ENCODE peak calls at places on chromosome X, in eight cellular contexts. U is lower lobe of right lung, O is tibial artery, Z is gastrocnemius medialis, C is GM23338, D is left lung, Q is dorsolateral prefrontal cortex, R is BE2C. I is an unnamed sample.
A peak's percentile ranks its signal among the peaks of the same experiment; 100 is the strongest.

GRCh38 chrX:109830704-109831206 is 97.7 kb upstream of the ACSL4 start:
- DNase-seq in Q (no peak), Z (no peak), C (no peak), U (no peak), O (no peak), D (no peak), R (no peak), I (peak; percentile 88)

GRCh38 chrX:15930585-15930984 is 76.0 kb upstream of the AP1S2 start:
- DNase-seq in C (peak; percentile 64), Z (no peak), R (no peak), U (no peak), D (no peak), O (no peak), Q (no peak), I (no peak)

GRCh38 chrX:115582871-115583729 is 22.1 kb downstream of the PLS3 start:
- DNase-seq in Z (no peak), C (peak; percentile 49), Q (no peak), U (peak; percentile 50), O (no peak), R (no peak), D (no peak), I (no peak)

GRCh38 chrX:20433376-20433775 is 166.7 kb upstream of the RPS6KA3 start:
- DNase-seq in U (no peak), O (no peak), Q (no peak), R (no peak), Z (no peak), D (no peak), C (no peak), I (no peak)

GRCh38 chrX:1165535-1166196 is 46.8 kb downstream of the CRLF2 start:
- DNase-seq in O (no peak), Z (no peak), R (no peak), C (no peak), D (no peak), U (no peak), Q (no peak), I (no peak)

GRCh38 chrX:122046815-122047214 is 999.4 kb downstream of the GLUD2 start:
- DNase-seq in Z (no peak), O (no peak), C (no peak), U (no peak), Q (no peak), D (no peak), R (no peak), I (no peak)

GRCh38 chrX:83469551-83469950 is 38.5 kb upstream of the POU3F4 start:
- DNase-seq in C (peak; percentile 25), D (no peak), O (no peak), U (no peak), Z (no peak), R (no peak), Q (no peak), I (no peak)

GRCh38 chrX:153381684-153382532 is 19.2 kb downstream of the PNMA6E start:
- DNase-seq in C (peak; percentile 7), Z (no peak), O (no peak), D (no peak), R (peak; percentile 86), Q (no peak), U (no peak), I (peak; percentile 12)

GRCh38 chrX:64894454-64895038 is 81.7 kb downstream of the ZC4H2 start:
- DNase-seq in O (no peak), D (no peak), R (peak; percentile 36), Q (no peak), C (peak; percentile 64), U (no peak), Z (no peak), I (no peak)

GRCh38 chrX:104195489-104196084 is 29.3 kb downstream of the FAM199X start:
- DNase-seq in R (no peak), Z (no peak), U (no peak), O (no peak), D (no peak), C (peak; percentile 44), Q (no peak), I (no peak)

GRCh38 chrX:32137525-32137924 is 1065.7 kb upstream of the FTHL17 start:
- DNase-seq in C (peak; percentile 58), D (no peak), Q (no peak), Z (no peak), R (no peak), O (no peak), U (no peak), I (no peak)

GRCh38 chrX:112571388-112571787 is 108.3 kb downstream of the LHFPL1 start:
- DNase-seq in U (no peak), Q (no peak), Z (no peak), C (no peak), O (no peak), R (no peak), D (no peak), I (no peak)

GRCh38 chrX:101415180-101416130 is 7.4 kb downstream of the HNRNPH2 start:
- DNase-seq in D (no peak), O (no peak), R (peak; percentile 18), U (no peak), Z (no peak), Q (no peak), C (peak; percentile 75), I (no peak)

GRCh38 chrX:129780441-129781105 is 824 bp downstream of the SASH3 start:
- DNase-seq in D (no peak), O (no peak), Q (no peak), U (no peak), R (no peak), Z (no peak), C (no peak), I (no peak)

GRCh38 chrX:13000311-13000811 is 25.5 kb downstream of the TMSB4X start:
- DNase-seq in C (no peak), Z (no peak), Q (no peak), O (peak; percentile 34), R (no peak), U (peak; percentile 50), D (no peak), I (no peak)

GRCh38 chrX:9132036-9132435 is 98.1 kb upstream of the FAM9B start:
- DNase-seq in D (no peak), Z (no peak), C (no peak), R (no peak), O (no peak), U (no peak), Q (no peak), I (no peak)

GRCh38 chrX:101749436-101749835 is 89.8 kb upstream of the ARMCX2 start:
- DNase-seq in C (no peak), Z (no peak), Q (no peak), O (no peak), U (no peak), D (no peak), R (no peak), I (no peak)

GRCh38 chrX:14380044-14380443 is 149.3 kb upstream of the GLRA2 start:
- DNase-seq in R (no peak), U (no peak), C (no peak), Q (no peak), D (no peak), O (no peak), Z (no peak), I (no peak)

GRCh38 chrX:82218361-82218760 is 1016.5 kb downstream of the SH3BGRL start:
- DNase-seq in C (peak; percentile 43), D (no peak), U (no peak), O (no peak), Z (no peak), Q (no peak), R (no peak), I (peak; percentile 6)
- TF ChIP-seq CTCF in C (peak; percentile 41), D (no peak), U (peak; percentile 13), O (no peak), Z (no peak), Q (peak; percentile 37), R (peak; percentile 25), I (peak; percentile 50)

DNA sequence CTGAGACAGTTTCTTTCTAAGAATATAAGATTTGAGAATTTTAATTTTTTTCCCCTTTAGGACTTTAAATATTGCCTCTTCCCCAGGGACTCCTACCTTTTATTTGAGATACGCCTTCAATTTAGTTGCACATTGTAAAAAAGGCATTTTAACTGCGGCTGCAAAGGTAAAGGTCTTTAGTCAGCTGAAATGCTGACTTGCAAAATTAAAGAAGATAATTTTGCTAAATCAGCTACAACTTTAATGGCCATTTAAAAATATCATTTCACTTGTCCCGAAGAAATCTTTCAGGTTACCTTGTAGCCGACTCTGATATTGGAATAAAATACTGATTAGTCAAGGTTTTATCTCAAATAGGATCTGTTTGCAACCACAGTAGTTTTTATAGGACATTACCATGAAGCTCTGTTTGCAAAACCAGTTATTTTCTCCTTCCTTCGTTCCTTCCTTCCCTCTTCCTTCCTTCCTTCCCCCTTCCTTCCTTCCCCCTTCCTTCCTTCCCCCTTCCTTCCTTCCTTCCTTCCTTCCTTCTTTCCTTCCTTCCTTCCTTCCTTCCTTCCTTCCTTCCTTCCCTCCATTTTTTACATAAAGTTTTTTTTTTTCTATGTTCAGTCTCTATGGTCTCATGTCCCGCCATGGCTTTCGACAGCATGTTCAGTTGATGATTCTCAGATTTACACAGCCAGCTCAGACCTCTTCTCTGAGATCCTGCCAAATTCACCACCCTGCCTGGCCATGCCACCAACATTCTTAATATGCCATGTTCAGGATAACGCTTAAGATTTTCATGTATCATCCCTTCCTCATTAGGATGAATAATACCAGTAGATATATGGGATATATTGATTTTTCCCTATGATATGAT is 405.4 kb upstream of the PRKX start:
- DNase-seq in U (no peak), D (no peak), Q (no peak), C (no peak), O (no peak), R (no peak), Z (no peak), I (no peak)
- H3K4me3 ChIP-seq in U (no peak overlapping the region), D (no peak overlapping the region), Q (no peak overlapping the region), C (no peak overlapping the region), O (no peak overlapping the region), R (no peak overlapping the region), Z (no peak overlapping the region), I (no peak overlapping the region)

DNA sequence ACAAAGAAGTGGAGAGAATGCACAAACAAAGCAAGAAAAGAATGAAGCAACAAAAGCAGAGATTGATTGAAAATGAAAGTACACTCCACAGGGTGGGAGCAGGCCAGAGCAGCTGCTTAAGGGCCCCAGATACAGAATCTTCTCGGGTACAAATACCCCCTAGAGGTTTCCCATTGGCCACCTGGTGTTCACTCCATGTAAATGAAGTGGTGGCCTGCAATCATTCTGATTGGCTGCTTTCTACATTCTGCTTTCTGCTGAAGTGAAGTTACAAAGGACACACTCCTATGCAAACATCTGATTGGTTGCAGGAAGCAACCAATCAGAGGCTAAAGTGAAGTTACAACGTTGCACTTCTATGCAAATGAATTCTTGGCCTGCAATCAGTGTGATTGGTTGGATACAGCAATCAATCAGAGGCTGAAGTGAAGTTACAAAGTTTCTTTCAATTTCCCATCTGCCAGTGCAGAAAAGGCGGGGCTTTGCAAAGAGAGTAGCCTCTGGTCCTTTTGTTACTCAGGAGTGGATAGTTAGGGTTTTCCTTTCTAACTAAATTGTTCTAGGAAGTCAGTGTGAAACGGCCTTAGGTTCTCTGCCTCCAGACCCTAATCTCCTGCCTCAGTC is 19.0 kb upstream of the GPC4 start:
- DNase-seq in Q (no peak), D (no peak), C (peak; percentile 34), U (no peak), R (no peak), Z (no peak), O (no peak), I (no peak)
- TF ChIP-seq CTCF in Q (no peak), D (no peak), C (no peak), U (no peak), R (no peak), Z (no peak), O (no peak), I (no peak)

DNA sequence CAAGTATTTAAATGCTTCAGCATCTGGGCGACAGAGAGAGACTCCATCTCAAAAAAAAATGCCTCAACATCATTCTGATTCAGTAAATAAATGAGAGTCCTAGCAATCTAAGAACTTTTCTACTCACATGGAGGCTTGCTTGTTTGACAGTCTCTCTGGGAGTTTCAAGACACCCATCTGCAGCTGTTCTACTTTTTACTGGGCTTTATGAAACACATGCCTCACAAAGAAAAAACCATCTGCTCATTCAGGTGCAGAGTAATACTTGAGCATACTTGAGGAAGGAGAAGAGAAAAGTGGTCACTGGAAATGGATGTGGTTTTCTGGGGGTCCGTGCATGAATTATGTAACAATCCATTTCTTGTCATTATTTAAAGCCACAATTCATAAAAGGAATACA is 87.2 kb upstream of the DDX53 start:
- DNase-seq in R (no peak), U (no peak), C (no peak), Z (no peak), O (no peak), Q (no peak), D (no peak), I (no peak)
- H3K4me3 ChIP-seq in R (no peak overlapping the region), U (no peak overlapping the region), C (no peak overlapping the region), Z (no peak overlapping the region), O (no peak overlapping the region), Q (no peak overlapping the region), D (no peak overlapping the region), I (no peak overlapping the region)